ENCODE peak calls at places on chromosome 17, in ten cellular contexts. M is stimulated activated CD8-positive, alpha-beta memory T cell treated with anti-CD3 and anti-CD28 coated beads, Interleukin-4, amount 100 ng/mL, for 4 hours; V is NCI-H187 treated with DMSO at 0.1 percent for 48 hours; N is fibroblast of lung; D is ACHN; K is lung; Q is GM06990; L is HFFc6; S is ELR; Z is hepatic stellate cell. X is an unnamed sample.
A peak's percentile ranks its signal among the peaks of the same experiment; 100 is the strongest.

GRCh38 chr17:34408439-34408838 is 45.4 kb upstream of the CCL1 start:
- DNase-seq in M (no peak), V (peak; percentile 71), N (no peak), D (no peak), K (no peak), Q (no peak), L (no peak), S (no peak), Z (no peak), X (no peak)

GRCh38 chr17:64418506-64419339 is 28.1 kb upstream of the PECAM1 start:
- DNase-seq in M (no peak), V (peak; percentile 48), N (peak; percentile 89), D (peak; percentile 63), K (no peak), Q (no peak), L (peak; percentile 78), S (peak; percentile 85), Z (peak; percentile 67), X (no peak)

GRCh38 chr17:48577330-48577945 is 712 bp downstream of the HOXB4 start:
- DNase-seq in M (no peak), V (no peak), N (peak; percentile 79), D (peak; percentile 42), K (no peak), Q (no peak), L (no peak), S (no peak), Z (no peak), X (no peak)

GRCh38 chr17:37417852-37418251 is 11.2 kb downstream of the TADA2A start:
- DNase-seq in M (no peak), V (no peak), N (peak; percentile 13), D (no peak), K (no peak), Q (no peak), L (no peak), S (peak; percentile 64), Z (no peak), X (no peak)

GRCh38 chr17:11925271-11926021 is 71.8 kb downstream of the ZNF18 start:
- DNase-seq in M (no peak), V (no peak), N (no peak), D (no peak), K (no peak), Q (no peak), L (no peak), S (no peak), Z (no peak), X (no peak)

GRCh38 chr17:43018008-43018853 is 4.0 kb downstream of the VAT1 start:
- DNase-seq in M (no peak), V (no peak), N (no peak), D (no peak), K (no peak), Q (no peak), L (no peak), S (no peak), Z (no peak), X (no peak)

GRCh38 chr17:43956222-43956621 is 2.5 kb upstream of the PYY start:
- DNase-seq in M (no peak), V (no peak), N (no peak), D (no peak), K (no peak), Q (no peak), L (no peak), S (peak; percentile 34), Z (no peak), X (no peak)

GRCh38 chr17:35299108-35299507 is 56.2 kb downstream of the SLFN5 start:
- DNase-seq in M (no peak), V (no peak), N (no peak), D (no peak), K (peak; percentile 65), Q (no peak), L (no peak), S (no peak), Z (no peak), X (peak; percentile 82)

GRCh38 chr17:62778990-62779681 is 29.0 kb downstream of the MARCHF10 start:
- DNase-seq in M (no peak), V (no peak), N (peak; percentile 93), D (peak; percentile 88), K (peak; percentile 77), Q (no peak), L (peak; percentile 92), S (peak; percentile 99), Z (peak; percentile 66), X (peak; percentile 72)

GRCh38 chr17:79781691-79782575 is 4.0 kb downstream of the CBX2 start:
- DNase-seq in M (no peak), V (no peak), N (no peak), D (no peak), K (no peak), Q (no peak), L (no peak), S (no peak), Z (no peak), X (no peak)

GRCh38 chr17:10127819-10128375 is 70.5 kb downstream of the GAS7 start:
- DNase-seq in M (no peak), V (no peak), N (peak; percentile 94), D (no peak), K (peak; percentile 57), Q (no peak), L (peak; percentile 88), S (peak; percentile 65), Z (no peak), X (peak; percentile 42)

GRCh38 chr17:10380631-10381408 is 8.0 kb upstream of the MYH13 start:
- DNase-seq in M (no peak), V (no peak), N (peak; percentile 49), D (no peak), K (no peak), Q (no peak), L (no peak), S (no peak), Z (no peak), X (no peak)

GRCh38 chr17:69900101-69900500 is 174.9 kb upstream of the KCNJ16 start:
- DNase-seq in M (no peak), V (no peak), N (no peak), D (no peak), K (no peak), Q (no peak), L (no peak), S (no peak), Z (no peak), X (no peak)

GRCh38 chr17:3505008-3505407 is 29.2 kb downstream of the ASPA start:
- DNase-seq in M (no peak), V (no peak), N (no peak), D (no peak), K (no peak), Q (no peak), L (no peak), S (no peak), Z (no peak), X (no peak)

GRCh38 chr17:42554250-42555121 is 1.8 kb downstream of the HSD17B1 start:
- DNase-seq in M (no peak), V (no peak), N (peak; percentile 78), D (peak; percentile 87), K (peak; percentile 84), Q (peak; percentile 91), L (peak; percentile 53), S (peak; percentile 87), Z (peak; percentile 82), X (peak; percentile 88)

GRCh38 chr17:60542066-60542465 is 16.0 kb upstream of the APPBP2 start:
- DNase-seq in M (no peak), V (no peak), N (no peak), D (no peak), K (no peak), Q (no peak), L (no peak), S (peak; percentile 66), Z (no peak), X (no peak)

GRCh38 chr17:227581-228222 is 46.3 kb upstream of the DOC2B start:
- DNase-seq in M (no peak), V (no peak), N (no peak), D (no peak), K (no peak), Q (no peak), L (no peak), S (no peak), Z (no peak), X (no peak)

GRCh38 chr17:81365148-81365600 is 30.1 kb upstream of the BAHCC1 start:
- DNase-seq in M (no peak), V (no peak), N (peak; percentile 76), D (peak; percentile 64), K (peak; percentile 77), Q (no peak), L (peak; percentile 45), S (peak; percentile 82), Z (no peak), X (peak; percentile 89)

GRCh38 chr17:49388290-49388640 is 26.2 kb upstream of the ZNF652 start:
- DNase-seq in M (no peak), V (no peak), N (no peak), D (no peak), K (no peak), Q (peak; percentile 71), L (no peak), S (no peak), Z (no peak), X (no peak)

X was measured in stomach.